ENCODE peak calls at places on chromosome 12, in seven cellular contexts. O is neuronal stem cell, D is IMR-90, F is trophoblast cell, R is mesendoderm, L is mesenchymal stem cell, A is H1. Y is an unnamed sample.

GRCh38 chr12:116037941-116038837 is 239.3 kb downstream of the MED13L start:
- DNase-seq in O (no peak), D (peak), F (peak), R (no peak), L (peak), A (no peak), Y (no peak)

GRCh38 chr12:11834104-11834812 is 184.8 kb downstream of the ETV6 start:
- DNase-seq in O (no peak), D (peak), F (no peak), R (no peak), L (peak), A (no peak), Y (peak)

GRCh38 chr12:116066381-116067230 is 210.9 kb downstream of the MED13L start:
- DNase-seq in O (peak), D (peak), F (peak), R (peak), L (peak), A (no peak), Y (no peak)

GRCh38 chr12:52856787-52857186 is 8.0 kb upstream of the KRT78 start:
- DNase-seq in O (no peak), D (no peak), F (no peak), R (no peak), L (no peak), A (no peak), Y (no peak)

GRCh38 chr12:68856510-68856909 is 48.5 kb downstream of the MDM2 start:
- DNase-seq in O (no peak), D (no peak), F (no peak), R (no peak), L (no peak), A (no peak), Y (no peak)

GRCh38 chr12:108578813-108579212 is 16.4 kb downstream of the ISCU start:
- DNase-seq in O (no peak), D (no peak), F (no peak), R (no peak), L (no peak), A (no peak), Y (no peak)

GRCh38 chr12:31005944-31006361 is 67.7 kb upstream of the DDX11 start:
- DNase-seq in O (no peak), D (peak), F (peak), R (peak), L (peak), A (no peak), Y (no peak)

GRCh38 chr12:64608901-64609542 is 1.3 kb upstream of the RASSF3 start:
- DNase-seq in O (no peak), D (peak), F (peak), R (peak), L (peak), A (peak), Y (peak)

GRCh38 chr12:113244015-113244983 is 23.0 kb downstream of the TPCN1 start:
- DNase-seq in O (no peak), D (no peak), F (no peak), R (no peak), L (peak), A (no peak), Y (no peak)

GRCh38 chr12:11798856-11799530 is 149.5 kb downstream of the ETV6 start:
- DNase-seq in O (no peak), D (peak), F (peak), R (peak), L (peak), A (no peak), Y (no peak)

GRCh38 chr12:64655141-64655540 is 44.8 kb downstream of the RASSF3 start:
- DNase-seq in O (no peak), D (no peak), F (peak), R (no peak), L (no peak), A (no peak), Y (no peak)

GRCh38 chr12:103799504-103800251 is 41.4 kb downstream of the NT5DC3 start:
- DNase-seq in O (no peak), D (peak), F (peak), R (peak), L (peak), A (no peak), Y (no peak)

GRCh38 chr12:69123909-69124638 is 115.3 kb upstream of the CPSF6 start:
- DNase-seq in O (no peak), D (no peak), F (no peak), R (no peak), L (no peak), A (no peak), Y (no peak)

GRCh38 chr12:26135010-26135420 is 10.2 kb upstream of the BHLHE41 start:
- DNase-seq in O (no peak), D (no peak), F (no peak), R (no peak), L (no peak), A (no peak), Y (no peak)

GRCh38 chr12:3491938-3492867 is 1.2 kb downstream of the PRMT8 start:
- DNase-seq in O (peak), D (peak), F (peak), R (peak), L (peak), A (peak), Y (peak)

GRCh38 chr12:57611116-57611809 is at the start of gene ARHGEF25:
- DNase-seq in O (peak), D (peak), F (peak), R (peak), L (peak), A (peak), Y (peak)

GRCh38 chr12:69570000-69570516 is 15.2 kb upstream of the CCT2 start:
- DNase-seq in O (no peak), D (no peak), F (no peak), R (no peak), L (no peak), A (no peak), Y (no peak)

GRCh38 chr12:41795066-41795465 is 349.6 kb downstream of the GXYLT1 start:
- DNase-seq in O (no peak), D (peak), F (no peak), R (no peak), L (no peak), A (no peak), Y (no peak)

GRCh38 chr12:105317942-105318614 is 12.4 kb upstream of the C12orf75 start:
- DNase-seq in O (no peak), D (no peak), F (peak), R (no peak), L (no peak), A (no peak), Y (no peak)

GRCh38 chr12:105315130-105315529 is 15.4 kb upstream of the C12orf75 start:
- DNase-seq in O (no peak), D (no peak), F (no peak), R (no peak), L (no peak), A (no peak), Y (no peak)

GRCh38 chr12:105315726-105316125 is 14.8 kb upstream of the C12orf75 start:
- DNase-seq in O (no peak), D (no peak), F (no peak), R (no peak), L (no peak), A (no peak), Y (no peak)

GRCh38 chr12:105317453-105317852 is 13.0 kb upstream of the C12orf75 start:
- DNase-seq in O (no peak), D (peak), F (peak), R (no peak), L (no peak), A (no peak), Y (no peak)

DNA sequence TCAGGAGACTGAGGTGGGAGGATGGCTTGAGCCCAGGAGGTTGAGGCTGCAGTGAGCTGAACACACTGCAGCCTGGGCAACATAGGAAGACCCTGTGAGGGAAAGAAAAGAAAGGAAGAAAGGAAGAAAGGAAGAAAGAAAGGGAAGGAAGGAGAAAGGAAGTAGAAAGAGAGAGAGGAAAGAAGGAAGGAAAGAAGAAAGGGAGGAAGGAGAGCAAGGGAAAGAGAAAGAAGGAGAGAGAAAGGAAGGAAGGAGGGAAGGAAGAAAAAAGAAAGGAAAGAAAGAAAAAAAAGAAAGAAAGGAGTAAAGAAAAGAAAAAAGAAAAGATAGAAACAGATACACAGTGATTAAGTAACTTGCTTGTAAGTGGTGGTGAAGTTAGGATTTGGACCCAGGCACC is 13.6 kb upstream of the C12orf75 start:
- DNase-seq in O (no peak), D (no peak), F (no peak), R (no peak), L (no peak), A (no peak), Y (no peak)
- H4K8ac ChIP-seq in O (no peak), D (peak), F (peak), R (no peak), L (no peak), A (no peak), Y (no peak)

GRCh38 chr12:55704824-55705780 is 2.6 kb downstream of the ITGA7 start:
- DNase-seq in O (no peak), D (no peak), F (no peak), R (no peak), L (no peak), A (no peak), Y (no peak)
- H4K8ac ChIP-seq in O (no peak), D (no peak), F (no peak), R (no peak), L (no peak), A (no peak), Y (no peak)

GRCh38 chr12:132054983-132055382 is 89.1 kb downstream of the DDX51 start:
- DNase-seq in O (no peak), D (no peak), F (no peak), R (no peak), L (no peak), A (no peak), Y (no peak)

GRCh38 chr12:132053338-132054330 is 90.5 kb downstream of the DDX51 start:
- DNase-seq in O (no peak), D (no peak), F (no peak), R (no peak), L (no peak), A (no peak), Y (no peak)

GRCh38 chr12:132049442-132049841 is 94.7 kb downstream of the DDX51 start:
- DNase-seq in O (no peak), D (no peak), F (no peak), R (no peak), L (no peak), A (no peak), Y (no peak)

GRCh38 chr12:132049876-132050275 is 94.2 kb downstream of the DDX51 start:
- DNase-seq in O (no peak), D (no peak), F (no peak), R (no peak), L (no peak), A (no peak), Y (no peak)

DNA sequence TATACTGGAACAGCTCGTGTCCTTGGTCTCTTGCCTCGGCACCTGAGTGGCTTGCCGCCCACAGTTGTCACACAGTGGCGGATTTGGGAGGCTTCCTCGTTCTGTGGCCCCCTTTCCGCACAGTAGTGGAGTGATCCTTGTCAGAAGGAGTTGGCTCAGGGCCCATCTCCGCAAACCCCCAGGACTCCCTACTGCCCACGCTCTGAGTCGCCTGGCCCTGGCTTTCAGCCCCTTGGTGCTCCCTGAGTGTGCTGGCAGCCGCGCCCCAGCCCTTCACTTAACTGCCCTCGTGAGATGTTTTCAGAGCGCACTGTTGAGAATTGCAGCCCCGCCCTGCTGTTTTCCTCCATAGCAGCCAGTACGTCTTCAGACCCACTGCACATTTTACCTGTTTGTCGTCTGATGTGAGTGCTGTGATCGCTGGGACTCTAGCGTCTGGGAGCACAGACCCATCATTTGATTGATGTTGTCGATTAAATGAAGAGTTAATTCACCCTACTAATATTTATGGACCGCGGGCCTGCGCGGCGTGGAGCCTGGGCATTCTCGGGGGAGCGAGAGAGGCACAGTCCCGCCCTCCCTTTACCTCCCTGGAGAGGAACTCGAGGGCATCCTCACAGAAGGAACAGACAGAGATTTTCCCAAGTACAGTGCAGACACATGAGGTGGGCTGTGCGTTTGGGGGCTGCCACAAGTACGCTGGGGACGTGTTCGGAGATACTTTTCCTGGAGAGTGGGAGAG is 91.8 kb downstream of the DDX51 start:
- DNase-seq in O (no peak), D (no peak), F (no peak), R (no peak), L (no peak), A (no peak), Y (no peak)
- H4K8ac ChIP-seq in O (no peak), D (no peak), F (no peak), R (no peak), L (no peak), A (no peak), Y (no peak)

DNA sequence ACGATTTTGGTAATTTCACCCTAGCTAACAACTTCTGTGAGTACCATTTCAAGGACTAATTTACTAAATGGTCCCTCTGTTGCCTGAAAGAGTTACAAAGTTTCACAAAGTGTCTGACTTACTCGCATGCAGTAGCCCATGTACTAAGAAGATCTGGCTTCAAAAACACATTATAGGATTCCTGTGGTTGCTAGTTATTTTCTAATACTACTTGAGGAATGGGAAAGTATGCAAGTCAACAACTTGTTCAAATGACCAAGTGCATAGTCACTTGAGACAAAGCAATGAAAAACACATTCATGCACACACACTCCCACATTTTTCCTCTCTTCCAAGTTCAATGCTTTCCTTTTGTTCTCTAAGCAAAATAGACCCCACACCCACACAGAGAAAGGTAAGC is 219.7 kb upstream of the TMPO start:
- DNase-seq in O (no peak), D (no peak), F (peak), R (no peak), L (no peak), A (no peak), Y (no peak)
- H4K8ac ChIP-seq in O (no peak), D (no peak), F (no peak), R (no peak), L (no peak), A (no peak), Y (no peak)